ENCODE peak calls at places on chromosomes 11 and 22, in seven cellular contexts. T, L, Y, N, P, K and H are unnamed samples.
A peak's percentile ranks its signal among the peaks of the same experiment; 100 is the strongest.

GRCh38 chr11:77967121-77967520 is 27.3 kb downstream of the INTS4 start:
- DNase-seq in T (no peak), L (no peak), Y (no peak), N (no peak), P (no peak), K (no peak), H (no peak)

GRCh38 chr11:46461461-46461927 is 69.9 kb upstream of the CHRM4 start:
- DNase-seq in T (no peak), L (peak; percentile 39), Y (no peak), N (no peak), P (no peak), K (no peak), H (no peak)

GRCh38 chr11:100948936-100949335 is 180.7 kb downstream of the PGR start:
- DNase-seq in T (no peak), L (no peak), Y (no peak), N (no peak), P (no peak), K (no peak), H (no peak)

GRCh38 chr11:94727766-94728165 is 40.4 kb upstream of the AMOTL1 start:
- DNase-seq in T (peak; percentile 95), L (no peak), Y (no peak), N (no peak), P (no peak), K (no peak), H (no peak)

GRCh38 chr11:16791494-16791961 is 53.1 kb downstream of the C11orf58 start:
- DNase-seq in T (no peak), L (peak; percentile 94), Y (peak; percentile 54), N (peak; percentile 90), P (no peak), K (peak; percentile 96), H (no peak)

GRCh38 chr11:131033151-131033651 is 116.9 kb upstream of the SNX19 start:
- DNase-seq in T (no peak), L (peak; percentile 77), Y (peak; percentile 46), N (peak; percentile 91), P (no peak), K (peak; percentile 97), H (no peak)

GRCh38 chr11:57379732-57380131 is 1.2 kb downstream of the PRG3 start:
- DNase-seq in T (no peak), L (peak; percentile 30), Y (peak; percentile 33), N (peak; percentile 35), P (no peak), K (no peak), H (no peak)

GRCh38 chr22:19430890-19431541 is 517 bp downstream of the HIRA start:
- DNase-seq in T (peak; percentile 15), L (peak; percentile 65), Y (peak; percentile 60), N (peak; percentile 41), P (no peak), K (no peak), H (peak; percentile 27)

GRCh38 chr11:7538023-7538422 is 24.2 kb downstream of the PPFIBP2 start:
- DNase-seq in T (no peak), L (no peak), Y (no peak), N (no peak), P (no peak), K (no peak), H (no peak)

GRCh38 chr22:49523374-49524008 is 304.2 kb downstream of the BRD1 start:
- DNase-seq in T (no peak), L (no peak), Y (peak; percentile 58), N (no peak), P (no peak), K (no peak), H (no peak)

GRCh38 chr11:46119352-46120216 is 1.7 kb downstream of the PHF21A start:
- DNase-seq in T (peak; percentile 48), L (peak; percentile 84), Y (peak; percentile 89), N (peak; percentile 50), P (peak; percentile 31), K (peak; percentile 62), H (peak; percentile 25)

GRCh38 chr11:45560153-45560934 is 105.1 kb downstream of the CHST1 start:
- DNase-seq in T (peak; percentile 82), L (no peak), Y (no peak), N (no peak), P (no peak), K (no peak), H (peak; percentile 85)

GRCh38 chr11:6538456-6538855 is 41.4 kb downstream of the DNHD1 start:
- DNase-seq in T (no peak), L (no peak), Y (no peak), N (no peak), P (no peak), K (no peak), H (no peak)

GRCh38 chr11:67468056-67468455 is 995 bp downstream of the TMEM134 start:
- DNase-seq in T (no peak), L (peak; percentile 14), Y (no peak), N (no peak), P (no peak), K (no peak), H (no peak)

GRCh38 chr11:14384338-14384737 is 25.4 kb upstream of the RRAS2 start:
- DNase-seq in T (no peak), L (peak; percentile 87), Y (no peak), N (no peak), P (no peak), K (no peak), H (no peak)

GRCh38 chr22:32897400-32897799 is 95.9 kb downstream of the TIMP3 start:
- DNase-seq in T (no peak), L (peak; percentile 78), Y (no peak), N (no peak), P (no peak), K (peak; percentile 4), H (no peak)

GRCh38 chr11:3106736-3107524 is 49.7 kb upstream of the CARS1 start:
- DNase-seq in T (no peak), L (no peak), Y (no peak), N (no peak), P (no peak), K (no peak), H (no peak)

GRCh38 chr11:45163956-45164575 is 17.6 kb downstream of the PRDM11 start:
- DNase-seq in T (peak; percentile 93), L (no peak), Y (peak; percentile 39), N (no peak), P (no peak), K (no peak), H (no peak)

GRCh38 chr11:96229354-96229973 is 113.5 kb downstream of the MAML2 start:
- DNase-seq in T (no peak), L (no peak), Y (peak; percentile 57), N (no peak), P (no peak), K (no peak), H (no peak)

GRCh38 chr11:94767701-94768601 is at the start of gene AMOTL1:
- DNase-seq in T (peak; percentile 97), L (peak; percentile 94), Y (peak; percentile 87), N (peak; percentile 76), P (peak; percentile 4), K (peak; percentile 84), H (peak; percentile 98)

GRCh38 chr11:106446961-106447360 is 369.5 kb downstream of the AASDHPPT start:
- DNase-seq in T (no peak), L (no peak), Y (no peak), N (no peak), P (no peak), K (no peak), H (peak; percentile 7)

GRCh38 chr11:67504023-67504949 is 877 bp downstream of the PITPNM1 start:
- DNase-seq in T (no peak), L (peak; percentile 69), Y (peak; percentile 70), N (peak; percentile 56), P (no peak), K (peak; percentile 12), H (no peak)

GRCh38 chr22:24542641-24543040 is 12.3 kb downstream of the GUCD1 start:
- DNase-seq in T (peak; percentile 36), L (no peak), Y (no peak), N (no peak), P (no peak), K (no peak), H (no peak)

GRCh38 chr11:33377100-33377851 is 120.1 kb downstream of the HIPK3 start:
- DNase-seq in T (no peak), L (peak; percentile 39), Y (no peak), N (no peak), P (no peak), K (no peak), H (no peak)

GRCh38 chr11:132058211-132058772 is 687.9 kb downstream of the NTM start:
- DNase-seq in T (no peak), L (peak; percentile 49), Y (peak; percentile 59), N (no peak), P (no peak), K (peak; percentile 76), H (peak; percentile 36)

GRCh38 chr11:70233511-70233919 is 30.4 kb downstream of the FADD start:
- DNase-seq in T (no peak), L (peak; percentile 32), Y (peak; percentile 37), N (peak; percentile 84), P (no peak), K (peak; percentile 89), H (no peak)

GRCh38 chr11:126328444-126328843 is 24.6 kb downstream of the DCPS start:
- DNase-seq in T (no peak), L (no peak), Y (no peak), N (no peak), P (no peak), K (no peak), H (no peak)